ENCODE peak calls at places on chromosomes 13 and 19, in six cellular contexts. D, W, J, O, Z and X are unnamed samples.

GRCh38 chr19:34904846-34905527 is 21.7 kb upstream of the ZNF30 start:
- DNase-seq in W (no peak), Z (no peak), J (no peak), D (no peak), O (no peak), X (peak)

GRCh38 chr13:90049989-90050671 is 1297.4 kb upstream of the MIR17HG start:
- DNase-seq in O (no peak), J (no peak), D (no peak), Z (no peak), W (no peak), X (no peak)

GRCh38 chr13:91212229-91212628 is 135.3 kb upstream of the MIR17HG start:
- DNase-seq in Z (no peak), J (no peak), W (no peak), O (no peak), D (no peak), X (no peak)

GRCh38 chr19:46271488-46272197 is 25.2 kb upstream of the HIF3A start:
- DNase-seq in D (peak), Z (peak), W (no peak), J (no peak), O (no peak), X (no peak)

GRCh38 chr13:51666316-51666715 is 82.1 kb downstream of the WDFY2 start:
- DNase-seq in D (no peak), O (no peak), Z (no peak), J (no peak), W (no peak), X (no peak)

GRCh38 chr13:99605417-99606321 is 104.4 kb downstream of the TM9SF2 start:
- DNase-seq in J (no peak), D (peak), W (peak), O (peak), Z (peak), X (peak)

GRCh38 chr19:1970003-1970805 is 29.2 kb downstream of the CSNK1G2 start:
- DNase-seq in Z (no peak), J (no peak), D (no peak), O (no peak), W (no peak), X (no peak)

GRCh38 chr13:77928909-77929308 is 10.3 kb upstream of the EDNRB start:
- DNase-seq in W (no peak), O (no peak), Z (peak), J (no peak), D (no peak), X (no peak)

GRCh38 chr19:54337858-54338230 is 1.1 kb downstream of the LILRA4 start:
- DNase-seq in O (no peak), W (no peak), J (no peak), Z (no peak), D (no peak), X (no peak)

GRCh38 chr13:44165895-44166496 is 207.6 kb upstream of the SERP2 start:
- DNase-seq in W (no peak), D (no peak), Z (no peak), O (no peak), J (no peak), X (no peak)

GRCh38 chr19:6359942-6360341 is 1.4 kb upstream of the CLPP start:
- DNase-seq in O (no peak), W (no peak), Z (no peak), J (no peak), D (no peak), X (no peak)

GRCh38 chr19:6357995-6358394 is 3.3 kb upstream of the CLPP start:
- DNase-seq in Z (no peak), J (no peak), W (no peak), D (no peak), O (no peak), X (no peak)

GRCh38 chr19:6362024-6362344 is 653 bp downstream of the CLPP start:
- DNase-seq in O (no peak), D (no peak), Z (no peak), J (no peak), W (no peak), X (no peak)

GRCh38 chr19:6357174-6357573 is 4.2 kb upstream of the CLPP start:
- DNase-seq in O (no peak), W (peak), J (no peak), Z (no peak), D (no peak), X (no peak)

DNA sequence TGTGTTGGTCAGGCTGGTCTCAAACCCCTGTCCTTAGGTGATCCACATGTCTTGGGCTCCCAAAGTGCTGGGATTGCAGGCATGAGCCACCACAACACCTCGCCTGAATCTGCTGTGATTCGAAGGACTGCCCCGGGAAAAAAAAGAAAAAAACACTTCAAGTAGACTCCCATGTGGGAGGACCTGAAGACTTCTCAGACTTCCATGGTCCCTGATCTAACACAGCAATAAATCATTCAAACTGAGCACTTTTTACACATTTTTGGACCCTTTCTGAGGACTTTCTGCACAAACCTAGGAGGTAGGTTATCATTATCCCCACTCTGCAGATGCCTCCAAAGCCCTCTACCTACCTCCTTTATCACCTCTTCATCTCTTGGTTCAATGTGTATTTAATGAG is 1.8 kb upstream of the CLPP start:
- DNase-seq in D (no peak), W (no peak), Z (no peak), O (no peak), J (no peak), X (no peak)
- TF ChIP-seq JUN in D (no peak), W (no peak), Z (no peak), O (no peak), J (no peak), X (no peak)

GRCh38 chr13:22014469-22014868 is 343.6 kb downstream of the FGF9 start:
- DNase-seq in Z (no peak), D (peak), O (no peak), W (no peak), J (no peak), X (no peak)
- TF ChIP-seq JUN in Z (no peak), D (no peak), O (no peak), W (no peak), J (no peak), X (no peak)

GRCh38 chr13:106534844-106535551 is 464 bp downstream of the EFNB2 start:
- DNase-seq in Z (peak), J (no peak), W (no peak), D (no peak), O (no peak), X (peak)
- TF ChIP-seq JUN in Z (no peak), J (no peak), W (no peak), D (no peak), O (no peak), X (no peak)

GRCh38 chr19:41174297-41174928 is 18.6 kb upstream of the CYP2S1 start:
- DNase-seq in O (no peak), D (no peak), W (no peak), J (no peak), Z (no peak), X (no peak)

GRCh38 chr19:41166888-41167804 is 25.9 kb upstream of the CYP2S1 start:
- DNase-seq in O (peak), D (no peak), Z (no peak), W (no peak), J (no peak), X (no peak)

GRCh38 chr19:41175825-41176734 is 16.9 kb upstream of the CYP2S1 start:
- DNase-seq in J (peak), O (peak), W (no peak), Z (no peak), D (peak), X (peak)

GRCh38 chr19:41172297-41173164 is 20.5 kb upstream of the CYP2S1 start:
- DNase-seq in D (no peak), Z (no peak), O (no peak), J (no peak), W (no peak), X (no peak)
- TF ChIP-seq JUN in D (no peak), Z (no peak), O (no peak), J (no peak), W (no peak), X (no peak)

GRCh38 chr19:18330865-18331264 is 8.0 kb upstream of the LSM4 start:
- DNase-seq in Z (no peak), W (no peak), D (no peak), O (no peak), J (no peak), X (no peak)
- TF ChIP-seq JUN in Z (no peak), W (no peak), D (no peak), O (no peak), J (no peak), X (no peak)

GRCh38 chr13:50387124-50387581 is 371.9 kb downstream of the KCNRG start:
- DNase-seq in Z (no peak), W (peak), D (no peak), J (no peak), O (peak), X (peak)

GRCh38 chr13:50386527-50387123 is 371.4 kb downstream of the KCNRG start:
- DNase-seq in Z (peak), J (no peak), W (no peak), D (no peak), O (no peak), X (peak)

GRCh38 chr13:50388481-50388880 is 373.2 kb downstream of the KCNRG start:
- DNase-seq in D (no peak), J (no peak), Z (peak), W (no peak), O (no peak), X (no peak)

GRCh38 chr13:50390503-50391248 is 375.4 kb downstream of the KCNRG start:
- DNase-seq in W (peak), Z (peak), J (no peak), O (no peak), D (no peak), X (no peak)

DNA sequence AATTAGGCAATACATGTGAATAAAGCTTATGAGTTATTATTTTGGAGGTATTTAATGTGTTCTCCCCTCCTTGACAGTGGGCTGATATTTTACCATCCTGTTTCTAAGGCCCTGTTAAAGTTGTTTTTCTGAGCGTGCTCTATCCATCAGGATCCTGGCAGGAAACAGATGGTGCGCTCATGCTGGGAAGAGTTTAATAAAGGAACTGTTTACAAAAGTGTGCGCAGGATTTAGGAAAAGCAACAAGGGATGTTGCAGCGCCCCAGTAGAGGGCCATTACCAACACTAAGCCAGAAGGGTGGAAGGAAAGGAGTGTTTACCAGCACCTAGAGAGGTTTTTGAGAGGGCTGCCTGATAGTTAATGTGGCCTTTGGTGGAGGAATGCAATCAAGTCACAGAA is 374.5 kb downstream of the KCNRG start:
- DNase-seq in D (no peak), O (no peak), Z (peak), J (no peak), W (no peak), X (no peak)
- TF ChIP-seq JUN in D (no peak), O (no peak), Z (no peak), J (no peak), W (no peak), X (no peak)

GRCh38 chr19:7533925-7534480 is 1.5 kb upstream of the PNPLA6 start:
- DNase-seq in W (peak), O (peak), Z (peak), D (peak), J (peak), X (peak)

GRCh38 chr19:7535993-7536685 is 622 bp downstream of the PNPLA6 start:
- DNase-seq in J (no peak), Z (no peak), O (no peak), W (no peak), D (no peak), X (no peak)

GRCh38 chr19:7535035-7535992 is at the start of gene PNPLA6:
- DNase-seq in O (peak), W (peak), D (peak), J (peak), Z (peak), X (peak)

GRCh38 chr19:7533281-7533819 is 2.2 kb upstream of the PNPLA6 start:
- DNase-seq in D (peak), J (no peak), W (no peak), Z (peak), O (no peak), X (peak)

GRCh38 chr19:7534531-7534980 is 961 bp upstream of the PNPLA6 start:
- DNase-seq in D (peak), W (peak), J (peak), Z (peak), O (peak), X (peak)
- TF ChIP-seq JUN in D (no peak), W (no peak), J (no peak), Z (no peak), O (no peak), X (no peak)

DNA sequence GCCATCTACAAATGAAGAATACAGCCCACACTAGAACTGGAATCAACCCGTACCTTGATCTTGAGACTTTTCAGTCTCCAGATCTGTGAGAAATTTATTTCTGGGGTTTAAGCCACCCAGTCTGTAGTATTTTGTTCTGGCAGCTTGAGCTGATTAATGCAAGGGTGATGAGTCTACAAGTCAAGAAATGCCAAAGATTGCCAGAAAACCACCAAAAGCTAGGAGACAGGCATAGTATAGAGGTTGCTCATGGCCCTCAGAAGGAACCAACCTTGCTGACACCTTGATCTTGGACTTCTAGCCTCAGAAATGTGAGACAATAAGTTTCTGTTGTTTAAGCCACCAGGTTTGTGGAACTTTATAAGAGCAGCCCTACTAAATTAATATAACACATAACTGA is 428.2 kb upstream of the KLF12 start:
- DNase-seq in W (no peak), J (no peak), O (no peak), D (no peak), Z (no peak), X (no peak)
- TF ChIP-seq JUN in W (no peak), J (no peak), O (no peak), D (no peak), Z (no peak), X (no peak)

DNA sequence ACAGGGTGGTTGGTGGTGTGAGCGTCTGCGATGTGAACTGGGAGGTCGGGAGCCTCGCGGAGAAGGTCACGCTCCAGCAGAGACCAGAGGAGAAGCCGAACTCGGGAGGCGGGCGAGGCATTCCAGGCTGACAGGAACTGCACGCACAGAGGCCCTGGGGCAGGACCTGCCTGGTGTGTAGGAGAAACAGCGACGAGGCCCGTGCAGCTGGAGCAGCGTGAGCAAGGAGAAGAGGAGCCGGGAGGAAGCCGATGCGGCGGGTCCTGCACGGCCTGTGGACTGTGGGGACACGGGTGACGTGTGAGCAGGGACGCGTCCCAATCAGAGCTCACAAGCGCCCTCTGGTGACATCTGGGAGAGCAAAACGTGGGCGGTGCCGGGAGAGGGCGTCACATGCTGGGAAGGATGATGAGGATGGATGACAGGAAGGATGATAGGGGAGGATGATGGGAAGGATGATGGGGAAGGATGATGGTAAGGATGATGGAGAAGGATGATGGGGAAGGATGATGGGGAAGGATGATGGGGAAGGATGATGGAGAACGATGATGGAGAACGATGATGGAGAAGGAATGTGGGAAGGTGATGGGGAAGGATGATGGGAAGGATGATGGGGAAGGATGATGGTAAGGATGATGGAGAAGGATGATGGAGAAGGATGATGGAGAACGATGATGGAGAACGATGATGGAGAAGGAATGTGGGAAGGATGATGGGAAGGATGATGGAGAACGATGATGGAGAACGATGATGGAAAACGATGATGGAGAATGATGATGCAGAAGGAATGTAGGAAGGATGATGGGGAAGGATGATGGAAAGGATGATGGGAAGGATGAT is 16.1 kb upstream of the MADCAM1 start:
- DNase-seq in J (no peak), O (peak), Z (peak), W (peak), D (peak), X (peak)
- TF ChIP-seq JUN in J (no peak), O (no peak), Z (no peak), W (no peak), D (no peak), X (no peak)